ENCODE peak calls at places on chromosomes 3 and 15, in ten cellular contexts. One of them, this sample, is unnamed.

GRCh38 chr15:99105516-99106341 is 849 bp downstream of the SYNM start:
- DNase-seq in bronchial epithelial cell: peak; percentile 23
- DNase-seq in endodermal cell: peak; percentile 88
- DNase-seq in COR-L47: peak; percentile 80
- DNase-seq in iPS DF 19.7: no peak
- DNase-seq in HT-29: no peak
- DNase-seq in T-cell: no peak
- DNase-seq in NCI-H2107: peak; percentile 9
- DNase-seq in nucleus accumbens: peak; percentile 39
- DNase-seq in neuronal stem cell: peak; percentile 49
- DNase-seq in this sample: no peak

GRCh38 chr15:93141373-93141790 is 52.4 kb upstream of the RGMA start:
- DNase-seq in bronchial epithelial cell: no peak
- DNase-seq in endodermal cell: no peak
- DNase-seq in COR-L47: no peak
- DNase-seq in iPS DF 19.7: no peak
- DNase-seq in HT-29: no peak
- DNase-seq in T-cell: peak; percentile 8
- DNase-seq in NCI-H2107: no peak
- DNase-seq in nucleus accumbens: no peak
- DNase-seq in neuronal stem cell: no peak
- DNase-seq in this sample: no peak

GRCh38 chr15:59247364-59247763 is 40.7 kb downstream of the LDHAL6B start:
- DNase-seq in bronchial epithelial cell: peak; percentile 57
- DNase-seq in endodermal cell: peak; percentile 89
- DNase-seq in COR-L47: peak; percentile 56
- DNase-seq in iPS DF 19.7: peak; percentile 64
- DNase-seq in HT-29: peak; percentile 87
- DNase-seq in T-cell: peak; percentile 29
- DNase-seq in NCI-H2107: peak; percentile 1
- DNase-seq in nucleus accumbens: no peak
- DNase-seq in neuronal stem cell: peak; percentile 51
- DNase-seq in this sample: peak; percentile 84

GRCh38 chr3:183518446-183519185 is 36.9 kb downstream of the KLHL6 start:
- DNase-seq in bronchial epithelial cell: no peak
- DNase-seq in endodermal cell: no peak
- DNase-seq in COR-L47: no peak
- DNase-seq in iPS DF 19.7: no peak
- DNase-seq in HT-29: no peak
- DNase-seq in T-cell: no peak
- DNase-seq in NCI-H2107: no peak
- DNase-seq in nucleus accumbens: no peak
- DNase-seq in neuronal stem cell: peak; percentile 57
- DNase-seq in this sample: no peak

GRCh38 chr3:194265505-194265892 is 85.6 kb downstream of the CPN2 start:
- DNase-seq in bronchial epithelial cell: peak; percentile 55
- DNase-seq in endodermal cell: peak; percentile 48
- DNase-seq in COR-L47: no peak
- DNase-seq in iPS DF 19.7: no peak
- DNase-seq in HT-29: no peak
- DNase-seq in T-cell: no peak
- DNase-seq in NCI-H2107: no peak
- DNase-seq in nucleus accumbens: no peak
- DNase-seq in neuronal stem cell: no peak
- DNase-seq in this sample: no peak

GRCh38 chr15:40353697-40354096 is 2.9 kb downstream of the PHGR1 start:
- DNase-seq in bronchial epithelial cell: no peak
- DNase-seq in endodermal cell: no peak
- DNase-seq in COR-L47: no peak
- DNase-seq in iPS DF 19.7: no peak
- DNase-seq in HT-29: no peak
- DNase-seq in T-cell: no peak
- DNase-seq in NCI-H2107: no peak
- DNase-seq in nucleus accumbens: no peak
- DNase-seq in neuronal stem cell: no peak
- DNase-seq in this sample: no peak

GRCh38 chr3:109081746-109082510 is 36.0 kb downstream of the MORC1 start:
- DNase-seq in bronchial epithelial cell: peak; percentile 53
- DNase-seq in endodermal cell: peak; percentile 80
- DNase-seq in COR-L47: peak; percentile 37
- DNase-seq in iPS DF 19.7: peak; percentile 38
- DNase-seq in HT-29: peak; percentile 63
- DNase-seq in T-cell: no peak
- DNase-seq in NCI-H2107: no peak
- DNase-seq in nucleus accumbens: no peak
- DNase-seq in neuronal stem cell: peak; percentile 38
- DNase-seq in this sample: peak; percentile 70

GRCh38 chr3:23761440-23761896 is 44.3 kb upstream of the UBE2E1 start:
- DNase-seq in bronchial epithelial cell: peak; percentile 66
- DNase-seq in endodermal cell: peak; percentile 81
- DNase-seq in COR-L47: no peak
- DNase-seq in iPS DF 19.7: peak; percentile 20
- DNase-seq in HT-29: peak; percentile 47
- DNase-seq in T-cell: no peak
- DNase-seq in NCI-H2107: no peak
- DNase-seq in nucleus accumbens: no peak
- DNase-seq in neuronal stem cell: no peak
- DNase-seq in this sample: peak; percentile 88

GRCh38 chr3:144221771-144222170 is 250.1 kb downstream of the DIPK2A start:
- DNase-seq in bronchial epithelial cell: no peak
- DNase-seq in endodermal cell: peak; percentile 64
- DNase-seq in COR-L47: peak; percentile 92
- DNase-seq in iPS DF 19.7: no peak
- DNase-seq in HT-29: no peak
- DNase-seq in T-cell: no peak
- DNase-seq in NCI-H2107: no peak
- DNase-seq in nucleus accumbens: no peak
- DNase-seq in neuronal stem cell: no peak
- DNase-seq in this sample: no peak

GRCh38 chr3:134027631-134028030 is 2.1 kb downstream of the SLCO2A1 start:
- DNase-seq in bronchial epithelial cell: peak; percentile 60
- DNase-seq in endodermal cell: no peak
- DNase-seq in COR-L47: no peak
- DNase-seq in iPS DF 19.7: no peak
- DNase-seq in HT-29: no peak
- DNase-seq in T-cell: no peak
- DNase-seq in NCI-H2107: no peak
- DNase-seq in nucleus accumbens: no peak
- DNase-seq in neuronal stem cell: no peak
- DNase-seq in this sample: no peak

GRCh38 chr15:66641485-66642313 is 60.3 kb upstream of the SMAD6 start:
- DNase-seq in bronchial epithelial cell: no peak
- DNase-seq in endodermal cell: no peak
- DNase-seq in COR-L47: no peak
- DNase-seq in iPS DF 19.7: no peak
- DNase-seq in HT-29: no peak
- DNase-seq in T-cell: no peak
- DNase-seq in NCI-H2107: no peak
- DNase-seq in nucleus accumbens: no peak
- DNase-seq in neuronal stem cell: no peak
- DNase-seq in this sample: no peak

GRCh38 chr3:167887096-167887495 is 151.6 kb downstream of the SERPINI1 start:
- DNase-seq in bronchial epithelial cell: peak; percentile 74
- DNase-seq in endodermal cell: no peak
- DNase-seq in COR-L47: no peak
- DNase-seq in iPS DF 19.7: no peak
- DNase-seq in HT-29: no peak
- DNase-seq in T-cell: no peak
- DNase-seq in NCI-H2107: no peak
- DNase-seq in nucleus accumbens: no peak
- DNase-seq in neuronal stem cell: no peak
- DNase-seq in this sample: no peak

GRCh38 chr3:39141211-39141995 is 12.0 kb downstream of the CSRNP1 start:
- DNase-seq in bronchial epithelial cell: peak; percentile 85
- DNase-seq in endodermal cell: peak; percentile 55
- DNase-seq in COR-L47: peak; percentile 21
- DNase-seq in iPS DF 19.7: no peak
- DNase-seq in HT-29: peak; percentile 72
- DNase-seq in T-cell: no peak
- DNase-seq in NCI-H2107: no peak
- DNase-seq in nucleus accumbens: no peak
- DNase-seq in neuronal stem cell: no peak
- DNase-seq in this sample: no peak